ENCODE peak calls at places on chromosomes 12 and 14, in eight cellular contexts. U is psoas muscle, B is heart right ventricle, O is mucosa of descending colon, J is HCT116, E is right lobe of liver, I is sigmoid colon, T is tibial artery. V is an unnamed sample.

GRCh38 chr12:46556105-46556559 is 183.6 kb upstream of the SLC38A2 start:
- DNase-seq in J (peak; percentile 84), E (no peak), T (no peak), O (no peak), U (no peak), B (no peak), I (no peak), V (no peak)

GRCh38 chr12:90828621-90829020 is 126.4 kb downstream of the CCER1 start:
- DNase-seq in I (no peak), U (no peak), E (no peak), T (no peak), B (no peak), J (no peak), O (no peak), V (no peak)

GRCh38 chr12:89261982-89262381 is 90.3 kb downstream of the DUSP6 start:
- DNase-seq in I (no peak), J (no peak), E (no peak), O (no peak), B (no peak), U (no peak), T (no peak), V (no peak)

GRCh38 chr14:92215579-92215978 is 93.8 kb downstream of the CPSF2 start:
- DNase-seq in E (no peak), O (no peak), J (no peak), U (no peak), T (no peak), B (no peak), I (no peak), V (no peak)

GRCh38 chr14:68843471-68844209 is 50.8 kb upstream of the ZFP36L1 start:
- DNase-seq in E (peak; percentile 75), B (peak; percentile 76), I (peak; percentile 93), U (peak; percentile 88), O (peak; percentile 85), J (peak; percentile 58), T (peak; percentile 76), V (peak; percentile 86)

GRCh38 chr12:108694812-108695278 is 36.5 kb downstream of the CORO1C start:
- DNase-seq in O (no peak), U (no peak), J (no peak), E (no peak), B (no peak), I (no peak), T (no peak), V (no peak)

GRCh38 chr14:105783707-105784106 is 257.3 kb downstream of the TMEM121 start:
- DNase-seq in U (no peak), O (no peak), B (no peak), I (no peak), J (no peak), E (no peak), T (no peak), V (no peak)

GRCh38 chr12:105319691-105320209 is 10.7 kb upstream of the C12orf75 start:
- DNase-seq in I (no peak), T (no peak), U (no peak), B (no peak), J (no peak), O (no peak), E (no peak), V (no peak)

GRCh38 chr14:54333511-54333910 is 63.3 kb upstream of the CDKN3 start:
- DNase-seq in B (no peak), T (no peak), I (no peak), J (no peak), E (no peak), O (no peak), U (no peak), V (peak; percentile 33)

GRCh38 chr14:32368107-32368506 is 39.0 kb downstream of the AKAP6 start:
- DNase-seq in J (no peak), I (no peak), E (no peak), T (no peak), O (no peak), B (no peak), U (no peak), V (no peak)

GRCh38 chr12:50734409-50735263 is 29.3 kb upstream of the ATF1 start:
- DNase-seq in O (no peak), J (peak; percentile 6), B (no peak), I (no peak), T (no peak), U (no peak), E (no peak), V (peak; percentile 63)

GRCh38 chr14:20606190-20606901 is 15.2 kb upstream of the RNASE12 start:
- DNase-seq in I (no peak), T (no peak), J (no peak), B (peak; percentile 27), O (peak; percentile 67), E (peak; percentile 49), U (no peak), V (peak; percentile 62)

GRCh38 chr14:43934102-43934501 is 573.0 kb downstream of the FSCB start:
- DNase-seq in U (no peak), E (no peak), J (no peak), B (no peak), T (no peak), I (no peak), O (no peak), V (no peak)

GRCh38 chr12:10153271-10154144 is 18.4 kb downstream of the OLR1 start:
- DNase-seq in O (peak; percentile 76), E (peak; percentile 77), U (peak; percentile 83), T (peak; percentile 42), J (peak; percentile 21), I (peak; percentile 88), B (peak; percentile 67), V (peak; percentile 54)

GRCh38 chr14:103118019-103118662 is 5.1 kb upstream of the TNFAIP2 start:
- DNase-seq in O (peak; percentile 68), U (peak; percentile 89), I (peak; percentile 92), J (no peak), B (peak; percentile 92), T (peak; percentile 87), E (peak; percentile 85), V (no peak)

GRCh38 chr14:103115845-103116572 is 7.3 kb upstream of the TNFAIP2 start:
- DNase-seq in O (no peak), B (no peak), I (no peak), U (no peak), J (no peak), E (no peak), T (no peak), V (no peak)

GRCh38 chr14:103121161-103121845 is 2.0 kb upstream of the TNFAIP2 start:
- DNase-seq in T (peak; percentile 79), B (peak; percentile 69), E (peak; percentile 75), J (no peak), I (peak; percentile 91), O (no peak), U (peak; percentile 89), V (no peak)

GRCh38 chr14:103116645-103117044 is 6.6 kb upstream of the TNFAIP2 start:
- DNase-seq in E (no peak), T (no peak), O (no peak), U (no peak), J (no peak), I (no peak), B (no peak), V (no peak)

DNA sequence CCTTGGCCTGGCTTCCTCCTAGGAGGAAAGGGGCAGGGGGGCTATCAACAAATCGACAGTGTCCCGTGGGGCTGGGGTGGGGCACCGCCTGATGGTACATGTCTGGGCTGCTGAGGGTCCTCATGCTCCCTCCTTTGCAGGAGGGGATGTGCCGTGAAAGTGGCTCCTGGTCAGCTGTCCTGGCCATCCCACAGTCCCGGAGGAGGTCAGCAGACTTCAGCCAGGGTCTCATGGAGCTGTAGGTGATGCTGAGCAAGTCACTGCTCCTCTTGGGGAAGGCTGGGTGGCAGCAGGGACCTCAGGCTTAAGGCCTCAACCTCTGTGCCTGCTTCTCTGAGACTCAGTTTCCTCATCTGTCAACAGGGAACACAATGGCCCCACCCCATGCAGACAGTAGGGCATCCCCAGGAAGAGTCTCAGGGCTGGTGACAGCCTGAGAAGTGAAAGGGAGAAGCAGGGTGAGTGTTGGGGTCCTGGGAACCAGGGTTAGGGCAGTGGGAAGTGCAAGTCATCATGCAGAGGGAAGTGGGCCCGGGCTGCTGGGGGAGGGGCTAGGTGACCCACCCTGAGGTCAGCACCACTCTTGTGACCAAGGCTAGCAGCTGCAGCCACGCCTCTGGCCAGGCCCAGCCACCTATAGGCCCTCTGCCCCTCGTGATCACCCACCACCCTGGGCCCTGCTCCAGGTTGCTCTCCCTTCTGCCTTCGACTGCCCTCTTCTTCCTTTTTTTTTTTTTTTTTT is 4.4 kb upstream of the TNFAIP2 start:
- DNase-seq in E (peak; percentile 84), B (peak; percentile 67), I (peak; percentile 87), U (peak; percentile 81), J (no peak), O (peak; percentile 59), T (peak; percentile 81), V (no peak)
- H3K4me1 ChIP-seq in E (peaks cover 12% of the 10 kb centered on the region), B (peaks cover 11% of the 10 kb centered on the region), I (no peaks in the 10 kb centered on the region), U (peaks cover 34% of the 10 kb centered on the region), J (peaks cover 20% of the 10 kb centered on the region), O (peaks cover 39% of the 10 kb centered on the region), T (peaks cover 45% of the 10 kb centered on the region), V (peaks cover 9% of the 10 kb centered on the region)

GRCh38 chr14:29376251-29376650 is 551.4 kb downstream of the PRKD1 start:
- DNase-seq in B (no peak), U (no peak), I (no peak), T (no peak), E (no peak), O (no peak), J (no peak), V (no peak)
- H3K4me3 ChIP-seq in B (no peak overlapping the region), U (no peak overlapping the region), I (no peak overlapping the region), T (no peak overlapping the region), E (no peak overlapping the region), O (no peak overlapping the region), J (no peak overlapping the region), V (no peak overlapping the region)

DNA sequence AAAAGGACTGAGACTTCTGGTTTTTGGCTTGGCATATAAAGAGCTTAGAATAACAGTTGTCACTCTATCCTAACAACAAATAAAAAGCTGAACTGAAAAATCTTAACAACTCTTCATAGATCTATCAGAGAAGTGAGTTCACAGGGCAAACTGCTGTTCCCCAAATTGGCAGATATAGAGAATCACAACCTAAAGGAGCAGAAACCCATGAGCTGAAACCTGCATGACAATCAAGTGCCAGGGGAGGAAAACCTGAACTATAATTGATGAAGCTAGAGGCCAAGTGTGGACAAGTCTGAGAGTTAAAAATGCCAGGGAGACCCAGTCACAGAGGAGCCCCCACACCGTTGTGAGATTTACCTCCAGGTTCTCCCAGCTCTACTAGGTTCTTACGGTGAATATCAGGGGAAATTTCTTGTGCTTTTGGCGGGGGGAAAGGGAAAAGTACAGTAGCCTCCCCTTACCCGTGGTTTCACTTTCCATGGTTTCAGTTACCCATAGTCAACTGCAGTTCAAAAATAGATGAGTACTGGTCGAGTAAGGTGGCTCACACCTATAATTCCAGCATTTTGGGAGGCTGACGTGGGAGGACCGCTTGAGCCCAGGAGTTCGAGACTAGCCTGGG is 53.9 kb downstream of the ATF7 start:
- DNase-seq in J (no peak), U (no peak), B (no peak), O (no peak), E (no peak), I (no peak), T (no peak), V (no peak)
- H3K4me1 ChIP-seq in J (no peaks in the 10 kb centered on the region), U (no peaks in the 10 kb centered on the region), B (peaks cover 4% of the 10 kb centered on the region), O (peaks cover 12% of the 10 kb centered on the region), E (no peaks in the 10 kb centered on the region), I (no peaks in the 10 kb centered on the region), T (peaks cover 33% of the 10 kb centered on the region), V (peaks cover 5% of the 10 kb centered on the region)

GRCh38 chr12:21336656-21337055 is 1.9 kb upstream of the SLCO1A2 start:
- DNase-seq in U (no peak), E (peak; percentile 43), B (no peak), O (no peak), I (no peak), J (no peak), T (no peak), V (no peak)
- H3K4me3 ChIP-seq in U (no peak overlapping the region), E (no peak overlapping the region), B (no peak overlapping the region), O (no peak overlapping the region), I (no peak overlapping the region), J (no peak overlapping the region), T (no peak overlapping the region), V (no peak overlapping the region)